ENCODE peak calls at places on chromosomes 4 and X, in seven cellular contexts. One of them, this sample, is unnamed.

GRCh38 chrX:2614911-2615310 is 76.2 kb upstream of the CD99 start:
- DNase-seq in spleen: no peak
- DNase-seq in fibroblast of pulmonary artery: peak; percentile 91
- DNase-seq in aorta: no peak
- DNase-seq in CD4-positive, alpha-beta memory T cell: no peak
- DNase-seq in retinal pigment epithelial cell: peak; percentile 43
- DNase-seq in CD4-positive, CD25-positive, alpha-beta regulatory T cell: no peak
- DNase-seq in this sample: peak; percentile 32

GRCh38 chr4:184825394-184826314 is at the start of gene ACSL1:
- DNase-seq in CD4-positive, CD25-positive, alpha-beta regulatory T cell: peak; percentile 78
- DNase-seq in spleen: peak; percentile 97
- DNase-seq in retinal pigment epithelial cell: no peak
- DNase-seq in fibroblast of pulmonary artery: peak; percentile 69
- DNase-seq in aorta: peak; percentile 91
- DNase-seq in CD4-positive, alpha-beta memory T cell: peak; percentile 79
- DNase-seq in this sample: no peak

GRCh38 chr4:2742081-2742822 is 13.9 kb downstream of the TNIP2 start:
- DNase-seq in spleen: no peak
- DNase-seq in fibroblast of pulmonary artery: no peak
- DNase-seq in retinal pigment epithelial cell: no peak
- DNase-seq in aorta: peak; percentile 35
- DNase-seq in CD4-positive, CD25-positive, alpha-beta regulatory T cell: no peak
- DNase-seq in CD4-positive, alpha-beta memory T cell: no peak
- DNase-seq in this sample: no peak

GRCh38 chr4:188178276-188178675 is 39.0 kb downstream of the TRIML1 start:
- DNase-seq in aorta: no peak
- DNase-seq in spleen: no peak
- DNase-seq in retinal pigment epithelial cell: no peak
- DNase-seq in CD4-positive, alpha-beta memory T cell: no peak
- DNase-seq in CD4-positive, CD25-positive, alpha-beta regulatory T cell: no peak
- DNase-seq in fibroblast of pulmonary artery: no peak
- DNase-seq in this sample: no peak

GRCh38 chr4:8200302-8200975 is 1.3 kb downstream of the SH3TC1 start:
- DNase-seq in aorta: peak; percentile 77
- DNase-seq in CD4-positive, CD25-positive, alpha-beta regulatory T cell: peak; percentile 57
- DNase-seq in spleen: no peak
- DNase-seq in CD4-positive, alpha-beta memory T cell: peak; percentile 67
- DNase-seq in retinal pigment epithelial cell: no peak
- DNase-seq in fibroblast of pulmonary artery: peak; percentile 44
- DNase-seq in this sample: no peak

GRCh38 chr4:102612824-102613366 is 111.7 kb downstream of the NFKB1 start:
- DNase-seq in spleen: no peak
- DNase-seq in fibroblast of pulmonary artery: no peak
- DNase-seq in aorta: no peak
- DNase-seq in CD4-positive, CD25-positive, alpha-beta regulatory T cell: peak; percentile 85
- DNase-seq in CD4-positive, alpha-beta memory T cell: peak; percentile 71
- DNase-seq in retinal pigment epithelial cell: no peak
- DNase-seq in this sample: no peak

GRCh38 chrX:150363561-150364346 is 637 bp downstream of the MAMLD1 start:
- DNase-seq in CD4-positive, CD25-positive, alpha-beta regulatory T cell: peak; percentile 5
- DNase-seq in aorta: peak; percentile 62
- DNase-seq in CD4-positive, alpha-beta memory T cell: peak; percentile 8
- DNase-seq in spleen: peak; percentile 80
- DNase-seq in fibroblast of pulmonary artery: peak; percentile 45
- DNase-seq in retinal pigment epithelial cell: no peak
- DNase-seq in this sample: no peak

GRCh38 chr4:5203925-5204324 is 152.6 kb downstream of the STK32B start:
- DNase-seq in CD4-positive, alpha-beta memory T cell: no peak
- DNase-seq in retinal pigment epithelial cell: no peak
- DNase-seq in CD4-positive, CD25-positive, alpha-beta regulatory T cell: no peak
- DNase-seq in fibroblast of pulmonary artery: no peak
- DNase-seq in spleen: no peak
- DNase-seq in aorta: no peak
- DNase-seq in this sample: no peak

GRCh38 chrX:48083212-48083611 is 11.8 kb upstream of the ZNF630 start:
- DNase-seq in fibroblast of pulmonary artery: peak; percentile 60
- DNase-seq in aorta: no peak
- DNase-seq in spleen: no peak
- DNase-seq in CD4-positive, alpha-beta memory T cell: peak; percentile 38
- DNase-seq in retinal pigment epithelial cell: no peak
- DNase-seq in CD4-positive, CD25-positive, alpha-beta regulatory T cell: peak; percentile 54
- DNase-seq in this sample: no peak

GRCh38 chrX:129957241-129958099 is 25.0 kb upstream of the BCORL1 start:
- DNase-seq in CD4-positive, alpha-beta memory T cell: no peak
- DNase-seq in aorta: peak; percentile 84
- DNase-seq in CD4-positive, CD25-positive, alpha-beta regulatory T cell: peak; percentile 59
- DNase-seq in fibroblast of pulmonary artery: peak; percentile 30
- DNase-seq in retinal pigment epithelial cell: no peak
- DNase-seq in spleen: peak; percentile 95
- DNase-seq in this sample: no peak

GRCh38 chrX:150696836-150697235 is 3.6 kb downstream of the MTMR1 start:
- DNase-seq in CD4-positive, alpha-beta memory T cell: no peak
- DNase-seq in CD4-positive, CD25-positive, alpha-beta regulatory T cell: peak; percentile 35
- DNase-seq in fibroblast of pulmonary artery: no peak
- DNase-seq in spleen: peak; percentile 81
- DNase-seq in retinal pigment epithelial cell: no peak
- DNase-seq in aorta: no peak
- DNase-seq in this sample: no peak

GRCh38 chr4:84967292-84967651 is 782 bp upstream of the WDFY3 start:
- DNase-seq in fibroblast of pulmonary artery: peak; percentile 29
- DNase-seq in aorta: no peak
- DNase-seq in retinal pigment epithelial cell: no peak
- DNase-seq in CD4-positive, CD25-positive, alpha-beta regulatory T cell: no peak
- DNase-seq in CD4-positive, alpha-beta memory T cell: no peak
- DNase-seq in spleen: no peak
- DNase-seq in this sample: no peak

GRCh38 chr4:84964995-84965557 is 1.4 kb downstream of the WDFY3 start:
- DNase-seq in retinal pigment epithelial cell: no peak
- DNase-seq in CD4-positive, CD25-positive, alpha-beta regulatory T cell: no peak
- DNase-seq in CD4-positive, alpha-beta memory T cell: no peak
- DNase-seq in fibroblast of pulmonary artery: no peak
- DNase-seq in spleen: no peak
- DNase-seq in aorta: no peak
- DNase-seq in this sample: no peak

GRCh38 chr4:84966382-84967291 is at the start of gene WDFY3:
- DNase-seq in CD4-positive, alpha-beta memory T cell: no peak
- DNase-seq in aorta: peak; percentile 94
- DNase-seq in spleen: peak; percentile 91
- DNase-seq in fibroblast of pulmonary artery: peak; percentile 93
- DNase-seq in CD4-positive, CD25-positive, alpha-beta regulatory T cell: no peak
- DNase-seq in retinal pigment epithelial cell: peak; percentile 74
- DNase-seq in this sample: peak; percentile 70

GRCh38 chr4:84968936-84969335 is 2.4 kb upstream of the WDFY3 start:
- DNase-seq in CD4-positive, alpha-beta memory T cell: no peak
- DNase-seq in spleen: no peak
- DNase-seq in fibroblast of pulmonary artery: no peak
- DNase-seq in aorta: no peak
- DNase-seq in CD4-positive, CD25-positive, alpha-beta regulatory T cell: no peak
- DNase-seq in retinal pigment epithelial cell: no peak
- DNase-seq in this sample: no peak

DNA sequence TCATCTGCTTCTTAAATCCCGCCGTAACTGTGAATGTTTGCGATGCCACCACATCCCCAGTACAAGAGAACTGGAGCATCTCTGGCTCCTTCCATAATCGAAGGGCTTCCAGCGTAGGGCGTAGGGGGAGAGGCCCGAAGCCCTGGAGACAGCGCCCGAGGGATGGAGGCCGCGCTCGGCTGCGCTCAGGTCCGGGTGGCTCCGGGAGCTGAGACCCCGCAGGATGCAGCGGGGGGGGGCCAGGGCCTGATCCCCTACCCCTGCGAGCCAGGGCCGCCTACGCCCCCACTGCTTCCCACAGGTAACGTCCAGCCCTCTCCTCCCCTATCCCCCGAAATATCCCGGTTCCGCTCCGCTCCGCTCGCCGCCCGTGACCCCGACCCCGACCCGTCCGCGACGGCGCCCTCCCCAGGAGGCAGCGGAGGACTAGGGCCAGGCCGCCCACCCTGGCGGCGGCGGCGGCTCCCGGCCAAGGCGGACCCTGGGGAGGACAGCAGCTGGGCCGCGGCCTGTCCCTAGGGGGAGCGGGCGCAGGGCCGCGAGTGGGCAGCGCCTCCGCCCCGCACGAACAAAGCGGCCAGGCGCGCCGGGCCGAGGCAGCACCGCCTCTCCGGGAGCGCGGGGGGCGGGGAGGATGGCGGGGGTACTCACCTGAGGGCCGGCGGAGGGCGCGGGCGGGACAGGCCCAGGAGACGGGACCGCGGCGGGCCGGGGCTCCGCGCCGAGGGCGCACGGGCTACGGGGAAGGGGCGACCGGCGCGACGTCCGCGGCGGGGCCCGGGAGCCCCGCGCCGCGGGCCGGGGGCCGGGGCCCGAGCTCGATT is 720 bp downstream of the WDFY3 start:
- DNase-seq in retinal pigment epithelial cell: no peak
- DNase-seq in aorta: peak; percentile 64
- DNase-seq in CD4-positive, alpha-beta memory T cell: no peak
- DNase-seq in fibroblast of pulmonary artery: peak; percentile 39
- DNase-seq in CD4-positive, CD25-positive, alpha-beta regulatory T cell: no peak
- DNase-seq in spleen: peak; percentile 87
- DNase-seq in this sample: no peak
- H3K4me3 ChIP-seq in retinal pigment epithelial cell: peak overlapping the region; percentile 82
- H3K4me3 ChIP-seq in aorta: peak overlapping the region; percentile 93
- H3K4me3 ChIP-seq in CD4-positive, alpha-beta memory T cell: no peak overlapping the region
- H3K4me3 ChIP-seq in fibroblast of pulmonary artery: peak overlapping the region; percentile 70
- H3K4me3 ChIP-seq in CD4-positive, CD25-positive, alpha-beta regulatory T cell: no peak overlapping the region
- H3K4me3 ChIP-seq in spleen: peak overlapping the region; percentile 85
- H3K4me3 ChIP-seq in this sample: peak overlapping the region; percentile 93

GRCh38 chrX:53071064-53071463 is 11.1 kb upstream of the TSPYL2 start:
- DNase-seq in retinal pigment epithelial cell: no peak
- DNase-seq in CD4-positive, alpha-beta memory T cell: no peak
- DNase-seq in fibroblast of pulmonary artery: no peak
- DNase-seq in aorta: no peak
- DNase-seq in CD4-positive, CD25-positive, alpha-beta regulatory T cell: no peak
- DNase-seq in spleen: no peak
- DNase-seq in this sample: no peak

GRCh38 chrX:53072418-53073114 is 9.6 kb upstream of the TSPYL2 start:
- DNase-seq in aorta: no peak
- DNase-seq in retinal pigment epithelial cell: no peak
- DNase-seq in CD4-positive, alpha-beta memory T cell: no peak
- DNase-seq in spleen: peak; percentile 47
- DNase-seq in CD4-positive, CD25-positive, alpha-beta regulatory T cell: peak; percentile 12
- DNase-seq in fibroblast of pulmonary artery: no peak
- DNase-seq in this sample: no peak

GRCh38 chrX:53074987-53075386 is 7.2 kb upstream of the TSPYL2 start:
- DNase-seq in retinal pigment epithelial cell: no peak
- DNase-seq in spleen: peak; percentile 49
- DNase-seq in aorta: no peak
- DNase-seq in CD4-positive, alpha-beta memory T cell: no peak
- DNase-seq in fibroblast of pulmonary artery: no peak
- DNase-seq in CD4-positive, CD25-positive, alpha-beta regulatory T cell: peak; percentile 18
- DNase-seq in this sample: no peak

GRCh38 chrX:53071604-53072417 is 10.4 kb upstream of the TSPYL2 start:
- DNase-seq in CD4-positive, CD25-positive, alpha-beta regulatory T cell: peak; percentile 86
- DNase-seq in spleen: peak; percentile 92
- DNase-seq in retinal pigment epithelial cell: no peak
- DNase-seq in CD4-positive, alpha-beta memory T cell: peak; percentile 82
- DNase-seq in aorta: peak; percentile 64
- DNase-seq in fibroblast of pulmonary artery: peak; percentile 65
- DNase-seq in this sample: no peak

DNA sequence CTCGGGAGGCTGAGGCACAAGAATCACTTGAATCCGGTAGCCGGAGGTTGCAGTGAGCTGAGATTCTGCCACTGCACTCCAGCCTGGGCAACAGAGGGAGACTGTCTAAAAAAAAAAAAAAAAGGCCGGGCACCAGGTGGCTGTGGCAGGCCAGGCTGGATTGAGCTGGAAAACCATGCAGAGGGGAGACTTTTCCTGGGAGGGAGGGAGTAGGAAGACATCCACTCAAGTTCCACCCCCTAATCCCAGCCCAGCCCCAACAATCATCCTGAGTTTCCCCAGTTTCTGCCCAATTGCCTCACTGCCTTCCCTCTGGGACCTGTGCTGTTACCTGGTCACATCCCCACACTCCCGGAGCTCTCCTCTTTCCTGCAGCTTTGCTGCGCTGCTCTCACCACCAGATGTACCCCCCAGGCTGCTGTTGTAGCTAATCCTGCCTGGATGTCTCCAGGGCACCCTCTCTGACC is 9.0 kb upstream of the TSPYL2 start:
- DNase-seq in fibroblast of pulmonary artery: no peak
- DNase-seq in aorta: no peak
- DNase-seq in retinal pigment epithelial cell: no peak
- DNase-seq in spleen: peak; percentile 55
- DNase-seq in CD4-positive, CD25-positive, alpha-beta regulatory T cell: no peak
- DNase-seq in CD4-positive, alpha-beta memory T cell: no peak
- DNase-seq in this sample: no peak
- H3K4me3 ChIP-seq in fibroblast of pulmonary artery: no peak overlapping the region
- H3K4me3 ChIP-seq in aorta: no peak overlapping the region
- H3K4me3 ChIP-seq in retinal pigment epithelial cell: no peak overlapping the region
- H3K4me3 ChIP-seq in spleen: no peak overlapping the region
- H3K4me3 ChIP-seq in CD4-positive, CD25-positive, alpha-beta regulatory T cell: no peak overlapping the region
- H3K4me3 ChIP-seq in CD4-positive, alpha-beta memory T cell: no peak overlapping the region
- H3K4me3 ChIP-seq in this sample: no peak overlapping the region

DNA sequence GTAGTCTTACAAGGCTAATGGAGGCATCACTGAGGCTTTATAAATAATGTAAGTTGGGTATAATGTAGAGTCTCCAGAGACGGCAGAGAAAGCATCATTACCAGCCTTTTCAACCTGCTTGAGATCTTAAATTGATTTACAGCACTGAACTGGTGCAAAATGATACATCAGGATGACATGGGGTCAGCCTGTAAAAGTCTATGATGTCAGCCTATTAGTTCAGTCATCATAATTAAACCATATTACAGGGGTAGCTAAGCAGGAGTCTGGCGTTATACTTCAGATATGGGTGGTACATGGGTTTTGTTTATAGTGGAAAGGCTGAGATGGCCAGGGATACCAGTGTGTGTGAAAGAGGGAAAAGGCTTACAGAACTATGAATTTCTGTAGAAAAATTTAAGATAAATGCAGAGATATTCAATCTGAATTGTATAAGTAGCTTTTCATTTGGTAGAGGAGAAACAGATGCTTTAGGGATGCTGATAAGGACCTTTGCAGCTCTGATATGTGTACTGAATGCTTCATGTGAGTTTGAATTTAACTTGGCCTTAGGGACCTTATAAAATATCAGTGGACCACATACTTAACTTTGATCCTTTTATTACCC is 2.7 kb downstream of the SMAD1 start:
- DNase-seq in CD4-positive, CD25-positive, alpha-beta regulatory T cell: no peak
- DNase-seq in CD4-positive, alpha-beta memory T cell: no peak
- DNase-seq in aorta: no peak
- DNase-seq in fibroblast of pulmonary artery: no peak
- DNase-seq in retinal pigment epithelial cell: no peak
- DNase-seq in spleen: no peak
- DNase-seq in this sample: no peak
- H3K4me3 ChIP-seq in CD4-positive, CD25-positive, alpha-beta regulatory T cell: no peak overlapping the region
- H3K4me3 ChIP-seq in CD4-positive, alpha-beta memory T cell: no peak overlapping the region
- H3K4me3 ChIP-seq in aorta: no peak overlapping the region
- H3K4me3 ChIP-seq in fibroblast of pulmonary artery: peak overlapping the region; percentile 75
- H3K4me3 ChIP-seq in retinal pigment epithelial cell: no peak overlapping the region
- H3K4me3 ChIP-seq in spleen: peak overlapping the region; percentile 83
- H3K4me3 ChIP-seq in this sample: no peak overlapping the region

GRCh38 chr4:86014599-86014998 is 345.3 kb downstream of the MAPK10 start:
- DNase-seq in retinal pigment epithelial cell: no peak
- DNase-seq in CD4-positive, CD25-positive, alpha-beta regulatory T cell: no peak
- DNase-seq in CD4-positive, alpha-beta memory T cell: no peak
- DNase-seq in spleen: no peak
- DNase-seq in aorta: no peak
- DNase-seq in fibroblast of pulmonary artery: no peak
- DNase-seq in this sample: no peak
- H3K4me3 ChIP-seq in retinal pigment epithelial cell: no peak overlapping the region
- H3K4me3 ChIP-seq in CD4-positive, CD25-positive, alpha-beta regulatory T cell: no peak overlapping the region
- H3K4me3 ChIP-seq in CD4-positive, alpha-beta memory T cell: no peak overlapping the region
- H3K4me3 ChIP-seq in spleen: no peak overlapping the region
- H3K4me3 ChIP-seq in aorta: no peak overlapping the region
- H3K4me3 ChIP-seq in fibroblast of pulmonary artery: no peak overlapping the region
- H3K4me3 ChIP-seq in this sample: no peak overlapping the region

This sample was measured in kidney epithelial cell.